ENCODE peak calls at places on chromosomes 7 and 10, in five cellular contexts. D is lower leg skin, H is EH, X is pancreas, W is bronchial epithelial cell. Q is an unnamed sample.

GRCh38 chr10:77163670-77164348 is 473.8 kb downstream of the KCNMA1 start:
- DNase-seq in H (peak; percentile 98), D (peak; percentile 84), W (peak; percentile 100), X (no peak), Q (peak; percentile 96)

GRCh38 chr7:128221929-128222403 is 19.1 kb upstream of the LEP start:
- DNase-seq in D (no peak), X (no peak), H (peak; percentile 85), W (peak; percentile 83), Q (no peak)

GRCh38 chr7:156220078-156220605 is 407.9 kb upstream of the SHH start:
- DNase-seq in W (no peak), D (peak; percentile 42), H (no peak), X (no peak), Q (no peak)

GRCh38 chr10:95809370-95810197 is 53.6 kb downstream of the ENTPD1 start:
- DNase-seq in W (no peak), D (no peak), X (peak; percentile 18), H (no peak), Q (no peak)

GRCh38 chr7:27174077-27175004 is at the start of gene HOXA10:
- DNase-seq in X (peak; percentile 17), H (peak; percentile 82), W (no peak), D (peak; percentile 93), Q (no peak)

GRCh38 chr10:77800320-77800719 is 126.2 kb downstream of the DLG5 start:
- DNase-seq in D (no peak), H (no peak), X (no peak), W (no peak), Q (no peak)

GRCh38 chr7:127474457-127474856 is 81.9 kb upstream of the ZNF800 start:
- DNase-seq in H (peak; percentile 13), D (no peak), X (no peak), W (no peak), Q (no peak)

GRCh38 chr10:12720217-12720981 is 281.1 kb downstream of the CCDC3 start:
- DNase-seq in W (peak; percentile 100), X (peak; percentile 89), H (peak; percentile 82), D (peak; percentile 96), Q (peak; percentile 96)

GRCh38 chr7:41232086-41232485 is 470.8 kb downstream of the INHBA start:
- DNase-seq in W (peak; percentile 76), D (no peak), X (no peak), H (peak; percentile 28), Q (no peak)

GRCh38 chr7:101362334-101363195 is at the start of gene COL26A1:
- DNase-seq in H (peak; percentile 40), X (peak; percentile 61), D (no peak), W (no peak), Q (no peak)

GRCh38 chr7:6479067-6479466 is 31.3 kb upstream of the DAGLB start:
- DNase-seq in D (no peak), X (no peak), H (no peak), W (no peak), Q (no peak)

GRCh38 chr10:71090801-71091200 is 121.6 kb upstream of the UNC5B start:
- DNase-seq in D (peak; percentile 70), H (no peak), W (no peak), X (no peak), Q (no peak)

Q was measured in epithelial cell of prostate.